ENCODE peak calls at places on chromosomes 13 and 19, in eight cellular contexts. P is right lobe of liver; X is activated T-cell treated with anti-CD3 and anti-CD28 coated beads, Interleukin-2, amount 50 U/mL, for 72 hours; R is WTC11; W is A549; N is body of pancreas; F is K562; K is pancreas. A is an unnamed sample.

GRCh38 chr13:95275322-95276118 is 25.7 kb downstream of the ABCC4 start:
- ATAC-seq in P (peak), X (no peak), R (no peak), W (no peak), N (no peak), F (no peak), K (no peak), A (no peak)

GRCh38 chr19:52296773-52297600 is at the start of gene ZNF480:
- ATAC-seq in P (peak), X (peak), R (peak), W (peak), N (peak), F (peak), K (peak), A (peak)

GRCh38 chr13:94478913-94479312 is 569 bp downstream of the DCT start:
- ATAC-seq in P (no peak), X (no peak), R (no peak), W (no peak), N (no peak), F (no peak), K (no peak), A (no peak)

GRCh38 chr19:49653466-49653806 is 11.4 kb downstream of the SCAF1 start:
- ATAC-seq in P (no peak), X (no peak), R (no peak), W (no peak), N (no peak), F (no peak), K (no peak), A (no peak)

GRCh38 chr19:48332351-48332661 is 7.0 kb downstream of the EMP3 start:
- ATAC-seq in P (no peak), X (no peak), R (no peak), W (peak), N (no peak), F (no peak), K (no peak), A (no peak)

GRCh38 chr13:33676700-33677048 is 141.3 kb upstream of the RFC3 start:
- ATAC-seq in P (peak), X (peak), R (peak), W (peak), N (peak), F (no peak), K (peak), A (no peak)

GRCh38 chr19:1438933-1439358 is 750 bp downstream of the RPS15 start:
- ATAC-seq in P (no peak), X (no peak), R (no peak), W (no peak), N (no peak), F (peak), K (no peak), A (peak)

GRCh38 chr13:26735677-26736076 is 24.9 kb downstream of the GPR12 start:
- ATAC-seq in P (no peak), X (no peak), R (no peak), W (no peak), N (no peak), F (no peak), K (no peak), A (no peak)

GRCh38 chr19:11612816-11613511 is 15.7 kb downstream of the ZNF627 start:
- ATAC-seq in P (no peak), X (no peak), R (peak), W (no peak), N (no peak), F (no peak), K (no peak), A (no peak)

GRCh38 chr13:51935326-51936171 is 73.8 kb downstream of the CCDC70 start:
- ATAC-seq in P (peak), X (no peak), R (peak), W (peak), N (peak), F (peak), K (no peak), A (peak)

GRCh38 chr13:107124129-107124718 is 556.3 kb upstream of the ARGLU1 start:
- ATAC-seq in P (peak), X (no peak), R (no peak), W (no peak), N (no peak), F (no peak), K (no peak), A (no peak)

GRCh38 chr13:95246292-95247082 is 54.8 kb downstream of the ABCC4 start:
- ATAC-seq in P (peak), X (no peak), R (no peak), W (no peak), N (peak), F (no peak), K (peak), A (no peak)

GRCh38 chr13:112510987-112511715 is 76.8 kb downstream of the TUBGCP3 start:
- ATAC-seq in P (no peak), X (peak), R (no peak), W (no peak), N (no peak), F (no peak), K (no peak), A (peak)

GRCh38 chr13:26280822-26281221 is 26.9 kb downstream of the CDK8 start:
- ATAC-seq in P (no peak), X (no peak), R (peak), W (no peak), N (no peak), F (no peak), K (no peak), A (no peak)